ENCODE peak calls at places on chromosome 4, in five cellular contexts. H is tibial nerve, G is SK-N-SH, Y is transverse colon, Q is ovary. J is an unnamed sample.

GRCh38 chr4:73208376-73208775 is 50.2 kb downstream of the ANKRD17 start:
- DNase-seq in Y (no peak), G (no peak), H (no peak), Q (no peak), J (no peak)

GRCh38 chr4:112421911-112422310 is 94.1 kb downstream of the NEUROG2 start:
- DNase-seq in H (no peak), Q (no peak), Y (no peak), G (no peak), J (no peak)

GRCh38 chr4:74190919-74191397 is 33.0 kb downstream of the MTHFD2L start:
- DNase-seq in G (no peak), H (no peak), Q (no peak), Y (no peak), J (peak; percentile 39)

GRCh38 chr4:78220283-78220682 is 163.2 kb downstream of the FRAS1 start:
- DNase-seq in Q (no peak), Y (no peak), G (no peak), H (no peak), J (no peak)

GRCh38 chr4:102196221-102196620 is 149.1 kb downstream of the SLC39A8 start:
- DNase-seq in G (no peak), Y (no peak), Q (no peak), H (no peak), J (no peak)

GRCh38 chr4:128380306-128380705 is 92.7 kb upstream of the PGRMC2 start:
- DNase-seq in G (no peak), Q (no peak), H (no peak), Y (no peak), J (no peak)

GRCh38 chr4:185847352-185848078 is 35.5 kb upstream of the SORBS2 start:
- DNase-seq in H (no peak), G (peak; percentile 53), Q (no peak), Y (no peak), J (no peak)

GRCh38 chr4:71303850-71304249 is 35.0 kb upstream of the SLC4A4 start:
- DNase-seq in H (no peak), Y (no peak), G (no peak), Q (no peak), J (no peak)

GRCh38 chr4:24574256-24574655 is 10.1 kb downstream of the DHX15 start:
- DNase-seq in Q (no peak), G (no peak), Y (no peak), H (no peak), J (no peak)

GRCh38 chr4:38902695-38903094 is 35.1 kb downstream of the FAM114A1 start:
- DNase-seq in G (peak; percentile 52), Q (no peak), H (no peak), Y (no peak), J (no peak)

GRCh38 chr4:34181891-34182290 is 2062.4 kb downstream of the ARAP2 start:
- DNase-seq in Q (no peak), G (no peak), Y (no peak), H (no peak), J (no peak)

GRCh38 chr4:70759126-70759525 is 37.4 kb downstream of the RUFY3 start:
- DNase-seq in G (no peak), Q (no peak), H (no peak), Y (no peak), J (no peak)

GRCh38 chr4:170589597-170590191 is 499.9 kb upstream of the AADAT start:
- DNase-seq in H (no peak), Q (no peak), Y (no peak), G (peak; percentile 41), J (no peak)

GRCh38 chr4:140615451-140615850 is 46.7 kb upstream of the UCP1 start:
- DNase-seq in Q (no peak), H (no peak), Y (no peak), G (no peak), J (no peak)

GRCh38 chr4:102104278-102104677 is 241.0 kb downstream of the SLC39A8 start:
- DNase-seq in H (no peak), Q (no peak), Y (no peak), G (no peak), J (no peak)

GRCh38 chr4:26105815-26106699 is 192.0 kb downstream of the SMIM20 start:
- DNase-seq in H (no peak), Q (no peak), Y (no peak), G (no peak), J (no peak)

GRCh38 chr4:110099638-110100037 is 98.8 kb downstream of the ELOVL6 start:
- DNase-seq in Y (no peak), G (no peak), H (no peak), Q (no peak), J (no peak)

GRCh38 chr4:80308466-80308822 is 27.1 kb upstream of the CFAP299 start:
- DNase-seq in Q (no peak), G (no peak), H (no peak), Y (no peak), J (no peak)

GRCh38 chr4:180665994-180666818 is 1577.0 kb upstream of the TENM3 start:
- DNase-seq in H (no peak), Q (no peak), G (peak; percentile 42), Y (no peak), J (no peak)

GRCh38 chr4:32030406-32030805 is 1310.2 kb downstream of the PCDH7 start:
- DNase-seq in H (no peak), G (no peak), Y (no peak), Q (no peak), J (no peak)

GRCh38 chr4:6090936-6091335 is 72.7 kb upstream of the C4orf50 start:
- DNase-seq in Y (no peak), G (no peak), H (no peak), Q (no peak), J (no peak)

GRCh38 chr4:31081375-31081774 is 361.2 kb downstream of the PCDH7 start:
- DNase-seq in Y (no peak), H (no peak), G (no peak), Q (no peak), J (no peak)

GRCh38 chr4:154497901-154498300 is 6.3 kb upstream of the DCHS2 start:
- DNase-seq in G (no peak), H (no peak), Q (no peak), Y (no peak), J (no peak)

GRCh38 chr4:5592272-5592671 is 116.1 kb downstream of the EVC2 start:
- DNase-seq in Y (no peak), G (no peak), H (no peak), Q (no peak), J (no peak)

GRCh38 chr4:74005528-74005927 is 7.1 kb upstream of the CXCL5 start:
- DNase-seq in G (no peak), H (no peak), Y (no peak), Q (no peak), J (no peak)

GRCh38 chr4:110197421-110198398 is 705 bp downstream of the ELOVL6 start:
- DNase-seq in G (peak; percentile 58), Y (peak; percentile 56), Q (peak; percentile 29), H (no peak), J (no peak)

GRCh38 chr4:20696815-20697214 is 3.4 kb upstream of the PACRGL start:
- DNase-seq in Q (no peak), Y (no peak), H (no peak), G (no peak), J (no peak)

GRCh38 chr4:3384771-3385701 is 56.7 kb upstream of the HGFAC start:
- DNase-seq in H (no peak), Y (peak; percentile 41), Q (peak; percentile 12), G (no peak), J (no peak)

GRCh38 chr4:3385719-3386440 is 55.9 kb upstream of the HGFAC start:
- DNase-seq in G (no peak), H (no peak), Q (no peak), Y (no peak), J (no peak)

GRCh38 chr4:3382251-3382650 is 59.5 kb upstream of the HGFAC start:
- DNase-seq in H (no peak), G (no peak), Q (no peak), Y (no peak), J (no peak)

GRCh38 chr4:3386486-3386885 is 55.3 kb upstream of the HGFAC start:
- DNase-seq in Y (no peak), H (no peak), Q (no peak), G (no peak), J (no peak)

DNA sequence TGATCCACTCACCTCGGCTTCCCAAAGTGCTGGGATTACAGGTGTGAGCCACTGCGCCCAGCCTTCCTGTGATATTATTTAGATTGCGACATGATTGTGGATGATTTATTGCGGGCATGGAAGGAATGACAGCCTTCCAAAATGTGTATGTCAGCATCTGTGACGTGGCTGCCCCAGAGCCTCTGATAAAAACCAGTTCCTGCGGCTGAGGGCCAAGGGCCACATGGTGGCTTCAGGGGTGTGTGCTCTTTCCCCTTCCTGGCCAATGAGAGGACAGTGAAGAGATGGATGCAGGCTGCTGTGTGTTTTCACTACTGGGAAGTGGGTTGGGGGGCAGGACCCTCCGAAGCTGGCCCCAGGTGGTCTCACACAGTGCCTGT is 57.4 kb upstream of the HGFAC start:
- DNase-seq in Q (no peak), Y (no peak), G (no peak), H (no peak), J (no peak)
- H3K27ac ChIP-seq in Q (no peak overlapping the region), Y (peak overlapping the region; percentile 38), G (no peak overlapping the region), H (no peak overlapping the region), J (peak overlapping the region; percentile 77)

DNA sequence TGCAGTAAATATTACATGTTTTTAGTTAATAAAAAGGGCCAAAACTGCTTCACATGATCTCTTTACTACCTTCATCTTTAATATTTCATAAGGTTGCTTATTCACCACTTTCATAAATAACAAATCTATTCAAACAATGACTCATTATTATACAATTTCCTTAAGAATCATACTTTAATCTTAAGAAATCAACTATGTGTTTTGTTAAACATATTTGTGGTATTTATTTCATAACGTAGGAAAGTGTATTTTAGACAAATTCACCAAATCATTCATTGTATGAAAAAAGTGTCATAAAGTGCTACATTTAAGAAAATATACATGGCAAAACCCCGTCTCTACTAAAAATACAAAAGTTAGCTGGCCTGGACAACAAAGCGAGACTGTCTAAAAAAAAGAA is 150.5 kb upstream of the RXFP1 start:
- DNase-seq in Q (no peak), H (no peak), G (no peak), Y (no peak), J (no peak)
- H3K4me1 ChIP-seq in Q (no peaks in the 10 kb centered on the region), H (no peaks in the 10 kb centered on the region), G (no peaks in the 10 kb centered on the region), Y (no peaks in the 10 kb centered on the region), J (no peaks in the 10 kb centered on the region)

GRCh38 chr4:13990596-13991589 is 363.4 kb upstream of the BOD1L1 start:
- DNase-seq in H (no peak), Q (no peak), Y (no peak), G (peak; percentile 30), J (peak; percentile 26)
- TF ChIP-seq EP300 in H (no peak), Q (no peak), Y (no peak), G (peak; percentile 45), J (no peak)

DNA sequence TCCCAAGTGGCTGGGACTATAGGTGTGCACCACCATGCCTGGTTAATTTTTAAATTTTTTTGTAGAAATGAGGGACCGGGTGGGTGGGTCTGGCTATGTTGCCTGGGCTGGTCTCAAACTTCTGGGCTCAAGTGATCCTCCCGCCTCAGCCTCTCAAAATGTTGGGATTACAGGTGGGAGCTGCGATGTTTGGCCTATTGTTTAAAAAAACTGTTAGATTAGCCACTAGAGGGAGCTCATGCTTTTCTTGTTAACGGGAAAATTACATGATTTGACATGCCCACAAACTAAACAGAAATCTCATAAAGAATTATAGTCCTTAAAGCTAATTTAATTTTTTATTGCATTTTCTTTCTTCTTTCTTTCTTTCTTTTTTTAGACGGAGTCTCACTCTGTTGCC is 5.0 kb upstream of the SDAD1 start:
- DNase-seq in Q (no peak), G (peak; percentile 45), H (no peak), Y (no peak), J (no peak)
- H3K27ac ChIP-seq in Q (no peak overlapping the region), G (no peak overlapping the region), H (no peak overlapping the region), Y (no peak overlapping the region), J (no peak overlapping the region)

GRCh38 chr4:168587326-168588125 is 90.7 kb downstream of the PALLD start:
- DNase-seq in G (no peak), Y (no peak), Q (peak; percentile 25), H (no peak), J (no peak)
- H3K4me1 ChIP-seq in G (peaks cover 5% of the 10 kb centered on the region), Y (peaks cover 7% of the 10 kb centered on the region), Q (no peaks in the 10 kb centered on the region), H (no peaks in the 10 kb centered on the region), J (peaks cover 5% of the 10 kb centered on the region)

J was measured in stomach.